ENCODE peak calls at places on chromosomes 16 and 17, in seven cellular contexts. X, Q, W, G, D, Y and O are unnamed samples.

GRCh38 chr16:7319514-7319913 is 13.1 kb upstream of the RBFOX1 start:
- DNase-seq in W (no peak), X (no peak), G (no peak), D (no peak), Q (no peak), Y (no peak), O (no peak)

GRCh38 chr17:40086150-40087044 is 14.0 kb downstream of the NR1D1 start:
- DNase-seq in G (no peak), Q (no peak), D (peak; percentile 72), W (no peak), Y (peak; percentile 70), X (no peak), O (no peak)

GRCh38 chr17:10737168-10737622 is 7.4 kb upstream of the TMEM220 start:
- DNase-seq in D (peak; percentile 61), W (no peak), Y (peak; percentile 92), Q (peak; percentile 80), G (peak; percentile 85), X (peak; percentile 81), O (no peak)

GRCh38 chr16:55526448-55526847 is 17.6 kb downstream of the LPCAT2 start:
- DNase-seq in W (no peak), G (no peak), D (no peak), Q (no peak), Y (no peak), X (no peak), O (no peak)

GRCh38 chr17:6177941-6178694 is 107.9 kb downstream of the WSCD1 start:
- DNase-seq in G (no peak), X (no peak), Q (no peak), D (no peak), Y (no peak), W (no peak), O (no peak)

GRCh38 chr17:63278731-63279442 is 167.2 kb downstream of the CYB561 start:
- DNase-seq in Q (no peak), W (no peak), Y (no peak), X (no peak), G (no peak), D (no peak), O (no peak)

GRCh38 chr17:51166987-51167931 is 1.0 kb downstream of the NME2 start:
- DNase-seq in D (peak; percentile 64), W (no peak), Q (no peak), G (peak; percentile 14), Y (peak; percentile 62), X (peak; percentile 40), O (no peak)

GRCh38 chr17:44587339-44587738 is 30.1 kb downstream of the FZD2 start:
- DNase-seq in D (peak; percentile 27), Y (peak; percentile 97), G (no peak), W (peak; percentile 65), X (peak; percentile 57), Q (no peak), O (no peak)

GRCh38 chr16:75251280-75252048 is at the start of gene BCAR1:
- DNase-seq in Q (peak; percentile 94), X (peak; percentile 85), W (peak; percentile 84), D (peak; percentile 88), Y (peak; percentile 85), G (peak; percentile 88), O (no peak)

GRCh38 chr16:11583889-11584565 is 2.7 kb downstream of the LITAF start:
- DNase-seq in G (peak; percentile 75), X (no peak), Q (no peak), D (no peak), W (no peak), Y (peak; percentile 69), O (no peak)

GRCh38 chr17:73165616-73166404 is 1.0 kb downstream of the SSTR2 start:
- DNase-seq in X (no peak), G (no peak), Q (no peak), W (no peak), D (no peak), Y (no peak), O (no peak)

GRCh38 chr16:12089492-12090161 is 113.1 kb downstream of the SNX29 start:
- DNase-seq in W (no peak), Q (peak; percentile 67), G (no peak), D (peak; percentile 41), Y (no peak), X (no peak), O (no peak)

GRCh38 chr17:7486181-7486580 is 2.0 kb downstream of the POLR2A start:
- DNase-seq in G (no peak), Q (no peak), D (no peak), W (no peak), Y (no peak), X (no peak), O (no peak)

GRCh38 chr16:17194190-17194780 is 276.5 kb downstream of the XYLT1 start:
- DNase-seq in G (peak; percentile 14), D (peak; percentile 58), Q (peak; percentile 78), X (peak; percentile 51), W (peak; percentile 69), Y (peak; percentile 16), O (peak; percentile 72)

GRCh38 chr17:71234349-71234748 is 886.5 kb upstream of the SOX9 start:
- DNase-seq in X (no peak), Q (no peak), Y (no peak), D (no peak), G (no peak), W (no peak), O (no peak)

GRCh38 chr16:51095114-51095872 is 55.8 kb downstream of the SALL1 start:
- DNase-seq in D (no peak), X (no peak), W (no peak), Q (no peak), Y (no peak), G (no peak), O (no peak)

GRCh38 chr16:4882261-4882632 is 35.0 kb downstream of the UBN1 start:
- DNase-seq in Y (no peak), Q (no peak), W (no peak), G (no peak), X (no peak), D (peak; percentile 56), O (no peak)

GRCh38 chr17:79925242-79925957 is 86.2 kb upstream of the CBX4 start:
- DNase-seq in X (peak; percentile 79), Q (no peak), G (peak; percentile 69), Y (peak; percentile 69), D (no peak), W (no peak), O (no peak)

GRCh38 chr17:76146053-76146875 is 5.2 kb upstream of the FOXJ1 start:
- DNase-seq in D (no peak), G (no peak), X (no peak), W (no peak), Y (no peak), Q (peak; percentile 58), O (no peak)

GRCh38 chr17:40122466-40122943 is 734 bp downstream of the MSL1 start:
- DNase-seq in W (no peak), X (peak; percentile 38), D (peak; percentile 72), Y (peak; percentile 62), Q (peak; percentile 85), G (no peak), O (no peak)

GRCh38 chr16:6231351-6231750 is 1101.3 kb upstream of the RBFOX1 start:
- DNase-seq in G (no peak), D (no peak), W (no peak), X (no peak), Y (no peak), Q (no peak), O (no peak)

DNA sequence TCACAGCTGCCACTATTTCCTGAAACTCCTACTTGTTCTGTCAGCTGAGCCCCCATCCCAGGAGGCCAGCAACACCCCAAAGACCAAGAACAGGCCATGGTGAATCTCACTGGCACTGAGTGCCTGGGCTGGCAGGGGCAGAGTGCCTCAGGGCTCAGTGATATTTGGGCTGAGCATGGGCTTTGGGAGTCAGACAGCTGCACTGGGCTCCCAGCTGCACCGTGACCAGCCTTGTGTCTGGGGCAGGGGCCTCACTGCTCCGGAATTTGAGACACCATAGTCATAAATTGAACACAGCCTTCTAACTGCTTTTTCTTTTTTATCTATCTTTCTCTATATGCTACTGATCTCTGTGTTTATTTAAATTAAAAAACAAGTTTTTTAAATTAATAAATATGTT is 1744.2 kb downstream of the TP53TG3F start:
- DNase-seq in X (no peak), G (no peak), Y (no peak), W (no peak), Q (no peak), D (no peak), O (no peak)
- H3K4me3 ChIP-seq in X (no peak overlapping the region), G (no peak overlapping the region), Y (no peak overlapping the region), W (no peak overlapping the region), Q (no peak overlapping the region), D (no peak overlapping the region), O (no peak overlapping the region)

DNA sequence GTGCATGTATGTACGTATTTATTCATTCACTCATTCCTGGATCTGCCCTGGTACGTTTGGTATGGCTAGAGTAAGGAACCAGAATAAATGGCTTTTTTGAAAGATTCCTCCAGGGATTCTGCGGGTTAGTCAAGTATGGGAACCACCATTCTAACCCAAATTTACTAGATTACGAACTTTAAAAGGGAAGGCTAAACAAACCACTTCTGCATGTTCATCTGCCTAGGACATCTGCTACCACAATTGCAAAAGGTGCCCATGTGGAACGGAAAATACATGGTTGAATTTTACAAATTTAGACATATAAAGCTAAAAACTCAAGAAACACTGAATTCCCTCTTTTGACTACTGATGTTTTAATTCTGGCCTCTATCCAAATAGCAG is 22.1 kb downstream of the CYTH1 start:
- DNase-seq in D (no peak), Y (no peak), X (no peak), Q (no peak), W (no peak), G (no peak), O (no peak)
- H3K4me1 ChIP-seq in D (peaks cover 12% of the 10 kb centered on the region), Y (peaks cover 3% of the 10 kb centered on the region), X (peaks cover 5% of the 10 kb centered on the region), Q (no peaks in the 10 kb centered on the region), W (peaks cover 2% of the 10 kb centered on the region), G (peaks cover 6% of the 10 kb centered on the region), O (no peaks in the 10 kb centered on the region)

DNA sequence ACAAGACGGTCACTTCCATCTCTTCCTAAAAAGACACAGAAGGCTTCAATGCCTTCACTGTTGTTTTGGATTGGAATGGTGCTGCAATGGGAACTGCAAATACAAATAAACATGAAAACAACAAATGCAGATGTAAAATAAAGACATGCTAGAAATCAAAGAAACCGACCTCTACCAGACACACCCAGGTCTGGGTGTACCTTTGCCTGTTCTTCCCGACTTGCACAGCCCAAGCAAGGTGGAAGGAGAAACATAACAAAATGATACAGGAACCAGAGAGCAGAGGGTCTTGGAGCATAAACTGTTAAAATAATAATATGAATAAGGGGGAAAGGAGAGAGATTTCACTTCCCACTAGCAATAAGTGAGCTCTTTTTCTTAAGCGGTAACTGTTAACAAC is 17.3 kb downstream of the RFFL start:
- DNase-seq in W (no peak), Y (no peak), X (no peak), G (no peak), Q (no peak), D (no peak), O (no peak)
- H3K4me3 ChIP-seq in W (no peak overlapping the region), Y (no peak overlapping the region), X (no peak overlapping the region), G (no peak overlapping the region), Q (no peak overlapping the region), D (no peak overlapping the region), O (no peak overlapping the region)

GRCh38 chr17:49213803-49214202 is 3.3 kb downstream of the ABI3 start:
- DNase-seq in D (no peak), Q (no peak), G (no peak), W (no peak), Y (no peak), X (no peak), O (no peak)

GRCh38 chr17:49213399-49213798 is 2.9 kb downstream of the ABI3 start:
- DNase-seq in D (no peak), X (no peak), Q (no peak), Y (no peak), G (no peak), W (no peak), O (no peak)

GRCh38 chr17:49216482-49216881 is 6.0 kb downstream of the ABI3 start:
- DNase-seq in W (no peak), Q (no peak), G (no peak), X (no peak), D (no peak), Y (no peak), O (no peak)

GRCh38 chr17:49216953-49217650 is 6.6 kb downstream of the ABI3 start:
- DNase-seq in Y (no peak), Q (peak; percentile 77), X (peak; percentile 62), D (no peak), W (no peak), G (no peak), O (no peak)

GRCh38 chr17:49214665-49215360 is 4.3 kb downstream of the ABI3 start:
- DNase-seq in W (no peak), X (no peak), G (no peak), Y (no peak), Q (no peak), D (no peak), O (no peak)
- H3K4me1 ChIP-seq in W (no peaks in the 10 kb centered on the region), X (peaks cover 19% of the 10 kb centered on the region), G (no peaks in the 10 kb centered on the region), Y (peaks cover 5% of the 10 kb centered on the region), Q (no peaks in the 10 kb centered on the region), D (peaks cover 3% of the 10 kb centered on the region), O (peaks cover 4% of the 10 kb centered on the region)